ENCODE peak calls at places on chromosomes 7 and 10, in seven cellular contexts. L, N, F, O, C, G and W are unnamed samples.
A peak's percentile ranks its signal among the peaks of the same experiment; 100 is the strongest.

GRCh38 chr10:78298835-78299234 is 265.2 kb downstream of the RPS24 start:
- DNase-seq in N (no peak), G (no peak), C (no peak), L (no peak), F (no peak), O (no peak), W (no peak)

GRCh38 chr7:130492519-130493274 is 812 bp downstream of the MEST start:
- DNase-seq in O (no peak), G (no peak), L (no peak), C (no peak), F (no peak), N (no peak), W (no peak)

GRCh38 chr10:43196131-43196980 is 58.1 kb downstream of the CSGALNACT2 start:
- DNase-seq in O (no peak), C (no peak), G (no peak), N (no peak), L (no peak), F (no peak), W (no peak)

GRCh38 chr7:106621393-106622132 is 39.4 kb downstream of the CCDC71L start:
- DNase-seq in N (no peak), G (no peak), O (no peak), F (no peak), C (no peak), L (no peak), W (no peak)

GRCh38 chr10:101828734-101829551 is 10.7 kb upstream of the OGA start:
- DNase-seq in L (no peak), C (no peak), F (no peak), G (no peak), O (no peak), N (no peak), W (no peak)

GRCh38 chr10:128422221-128422620 is 296.0 kb upstream of the MKI67 start:
- DNase-seq in L (no peak), C (no peak), O (no peak), G (no peak), F (no peak), N (no peak), W (peak; percentile 10)

GRCh38 chr7:84829719-84830118 is 357.1 kb downstream of the SEMA3D start:
- DNase-seq in O (no peak), C (no peak), G (peak; percentile 26), F (no peak), N (no peak), L (no peak), W (no peak)

GRCh38 chr10:4407783-4408182 is 418.2 kb upstream of the AKR1E2 start:
- DNase-seq in G (peak; percentile 20), C (no peak), L (no peak), O (no peak), N (no peak), F (no peak), W (no peak)

GRCh38 chr10:2120781-2121180 is 383.5 kb upstream of the ADARB2 start:
- DNase-seq in L (no peak), C (no peak), N (no peak), F (no peak), O (no peak), G (no peak), W (no peak)

GRCh38 chr7:75776295-75776971 is 4.4 kb upstream of the CCL26 start:
- DNase-seq in O (peak; percentile 44), F (peak; percentile 36), C (no peak), N (peak; percentile 11), L (peak; percentile 24), G (peak; percentile 75), W (no peak)

GRCh38 chr7:74583630-74584029 is 73.9 kb upstream of the GTF2I start:
- DNase-seq in F (no peak), L (no peak), C (no peak), N (no peak), G (no peak), O (no peak), W (no peak)

GRCh38 chr7:158398750-158399149 is 188.9 kb downstream of the PTPRN2 start:
- DNase-seq in G (no peak), N (no peak), C (no peak), O (no peak), L (no peak), F (no peak), W (no peak)

GRCh38 chr7:137970263-137970975 is 31.5 kb downstream of the CREB3L2 start:
- DNase-seq in C (no peak), L (no peak), N (no peak), F (no peak), O (no peak), G (peak; percentile 83), W (no peak)